ENCODE peak calls at places on chromosome 7, in five cellular contexts. X is SK-N-SH, A is lower lobe of right lung, Z is right lobe of liver, P is adipocyte. F is an unnamed sample. For H3K27me3, the result is how much of the 10 kb centered on the place peaks cover.

GRCh38 chr7:84801396-84801795 is 385.5 kb downstream of the SEMA3D start:
- DNase-seq in X (no peak), A (no peak), P (peak), Z (no peak), F (no peak)

GRCh38 chr7:28179081-28180030 is 1.2 kb downstream of the JAZF1 start:
- DNase-seq in X (peak), P (peak), Z (peak), A (peak), F (peak)

GRCh38 chr7:133614251-133614650 is 361.4 kb downstream of the EXOC4 start:
- DNase-seq in P (no peak), X (no peak), Z (no peak), A (no peak), F (no peak)

GRCh38 chr7:2248984-2249694 is 7.1 kb downstream of the NUDT1 start:
- DNase-seq in A (peak), X (peak), P (peak), Z (peak), F (peak)

GRCh38 chr7:104982308-104982755 is 31.7 kb upstream of the KMT2E start:
- DNase-seq in A (no peak), Z (no peak), P (no peak), X (no peak), F (peak)

GRCh38 chr7:96034940-96035727 is 262.8 kb downstream of the DYNC1I1 start:
- DNase-seq in X (no peak), A (no peak), Z (no peak), P (no peak), F (peak)

GRCh38 chr7:83704564-83704963 is 55.6 kb upstream of the SEMA3E start:
- DNase-seq in X (no peak), P (no peak), A (no peak), Z (no peak), F (peak)

GRCh38 chr7:47327698-47328391 is 254.1 kb downstream of the TNS3 start:
- DNase-seq in P (peak), Z (peak), A (peak), X (peak), F (peak)

GRCh38 chr7:70608229-70608628 is 523.7 kb upstream of the GALNT17 start:
- DNase-seq in A (no peak), Z (no peak), X (no peak), P (no peak), F (no peak)

GRCh38 chr7:30977896-30978564 is 14.3 kb downstream of the GHRHR start:
- DNase-seq in X (peak), Z (peak), P (peak), A (no peak), F (no peak)

GRCh38 chr7:154212861-154213260 is 160.7 kb downstream of the DPP6 start:
- DNase-seq in A (no peak), Z (no peak), P (no peak), X (no peak), F (no peak)

GRCh38 chr7:77680266-77680665 is 16.0 kb upstream of the RSBN1L start:
- DNase-seq in Z (no peak), A (no peak), P (no peak), X (no peak), F (no peak)

GRCh38 chr7:50793115-50793946 is 10.6 kb upstream of the GRB10 start:
- DNase-seq in X (peak), A (peak), P (peak), Z (peak), F (no peak)

GRCh38 chr7:149616898-149617297 is 119.3 kb upstream of the ZNF746 start:
- DNase-seq in Z (no peak), A (no peak), P (no peak), X (no peak), F (no peak)

GRCh38 chr7:82605247-82605864 is 161.8 kb upstream of the CACNA2D1 start:
- DNase-seq in X (peak), P (peak), Z (no peak), A (no peak), F (peak)

GRCh38 chr7:139635521-139636240 is 112.2 kb downstream of the CLEC2L start:
- DNase-seq in X (no peak), Z (no peak), P (no peak), A (no peak), F (peak)

GRCh38 chr7:1842321-1843221 is 172.5 kb downstream of the ELFN1 start:
- DNase-seq in P (peak), X (peak), Z (peak), A (peak), F (peak)

GRCh38 chr7:2009541-2010001 is 223.2 kb downstream of the MAD1L1 start:
- DNase-seq in Z (peak), A (peak), X (peak), P (no peak), F (no peak)

GRCh38 chr7:151177310-151177709 is 9.7 kb downstream of the ASB10 start:
- DNase-seq in Z (no peak), P (no peak), X (peak), A (no peak), F (no peak)

GRCh38 chr7:127862540-127862939 is 168.7 kb downstream of the LRRC4 start:
- DNase-seq in Z (no peak), X (no peak), P (no peak), A (no peak), F (peak)

GRCh38 chr7:127865466-127865865 is 165.8 kb downstream of the LRRC4 start:
- DNase-seq in Z (no peak), X (no peak), P (peak), A (no peak), F (no peak)

GRCh38 chr7:127858915-127859189 is 172.4 kb downstream of the LRRC4 start:
- DNase-seq in A (no peak), P (no peak), X (no peak), Z (no peak), F (no peak)

GRCh38 chr7:127859330-127859729 is 171.9 kb downstream of the LRRC4 start:
- DNase-seq in X (no peak), P (no peak), Z (no peak), A (no peak), F (no peak)

DNA sequence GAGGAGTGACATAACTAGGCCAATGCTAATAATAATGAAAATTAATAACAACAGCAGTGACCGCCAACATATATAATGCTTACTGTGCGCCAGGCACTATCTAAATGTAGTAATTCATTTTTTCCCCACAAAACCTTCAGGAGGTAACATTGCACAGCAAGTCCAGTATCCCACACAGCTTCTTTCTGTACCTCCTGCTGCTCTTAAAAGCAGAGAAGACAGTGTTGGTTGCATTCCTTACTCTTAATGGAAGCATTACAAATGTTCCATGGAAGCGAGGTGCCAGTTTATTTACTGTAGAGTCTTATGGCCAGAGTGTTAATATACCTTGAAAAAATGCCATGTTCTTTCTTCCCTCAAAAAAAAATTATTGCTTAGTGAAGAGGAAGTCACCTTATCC is 168.2 kb downstream of the LRRC4 start:
- DNase-seq in X (no peak), Z (no peak), A (no peak), P (no peak), F (no peak)
- H3K4me3 ChIP-seq in X (no peak), Z (no peak), A (no peak), P (no peak), F (no peak)

GRCh38 chr7:55275291-55276200 is 89.6 kb upstream of the LANCL2 start:
- DNase-seq in X (no peak), A (no peak), Z (no peak), P (no peak), F (no peak)
- H3K27me3 ChIP-seq in X (under half), A (under half), Z (under half), P (half or more), F (under half)

DNA sequence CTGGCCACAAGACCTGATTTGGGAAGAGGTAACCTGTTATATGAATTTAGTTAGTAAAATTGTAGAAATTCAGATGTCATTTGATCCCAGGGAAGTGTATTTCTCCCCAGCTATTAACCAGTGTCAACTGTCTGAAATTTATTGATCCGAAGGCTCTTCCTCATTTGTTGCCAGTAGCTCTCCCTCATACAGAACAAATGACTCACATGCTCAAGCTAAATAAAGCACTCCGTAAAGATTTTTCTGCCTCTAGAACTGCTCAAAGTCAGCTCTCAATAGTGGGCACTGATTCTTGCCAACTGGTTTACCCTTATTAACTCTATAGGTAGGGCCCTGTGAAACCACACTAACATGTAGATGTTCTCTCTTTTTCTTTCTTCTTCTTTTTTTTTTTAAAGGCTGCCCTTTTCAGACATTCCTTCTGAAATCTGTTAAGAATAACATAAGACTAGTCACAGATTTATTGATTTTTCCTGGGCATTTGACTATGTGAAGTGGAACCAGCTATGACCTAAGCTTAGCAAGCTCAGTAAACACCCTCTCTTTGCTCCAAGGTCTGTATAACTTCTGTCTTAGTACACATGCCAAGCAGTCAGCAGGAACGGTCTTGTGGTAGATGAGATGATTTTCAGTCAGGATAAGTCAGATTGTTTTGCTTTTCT is 21.8 kb downstream of the RPA3 start:
- DNase-seq in P (peak), X (no peak), Z (no peak), A (no peak), F (no peak)
- H3K4me3 ChIP-seq in P (peak), X (no peak), Z (no peak), A (no peak), F (no peak)

DNA sequence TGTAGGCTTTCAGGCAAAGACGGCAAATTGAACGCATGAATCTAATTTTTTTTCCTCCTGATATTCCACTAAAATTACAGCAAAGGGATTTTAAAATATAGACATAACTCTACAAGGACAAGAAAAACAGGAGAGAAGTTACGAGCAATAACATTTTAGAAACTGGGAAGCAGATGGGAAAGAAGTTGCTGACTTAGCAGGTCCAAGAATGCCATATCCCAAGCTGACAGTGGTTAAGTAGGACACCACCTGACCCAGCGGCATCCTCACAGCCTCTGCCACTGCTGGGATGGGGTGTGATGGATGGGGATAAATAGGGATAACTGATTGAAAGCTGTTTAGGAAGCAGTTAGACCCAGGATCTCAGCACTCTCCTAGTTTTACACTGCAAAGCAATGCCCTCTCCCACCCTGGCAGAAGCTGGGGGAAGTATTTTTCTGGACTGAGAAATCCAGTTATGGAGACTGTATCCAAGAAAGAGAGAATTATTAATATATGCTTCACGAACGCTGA is 99.3 kb upstream of the LEP start:
- DNase-seq in P (no peak), X (no peak), A (no peak), Z (no peak), F (no peak)
- H3K27me3 ChIP-seq in P (under half), X (under half), A (under half), Z (under half), F (under half)

GRCh38 chr7:123533929-123534382 is 439 bp downstream of the IQUB start:
- DNase-seq in P (no peak), X (no peak), A (no peak), Z (no peak), F (no peak)

GRCh38 chr7:123533553-123533917 is 860 bp downstream of the IQUB start:
- DNase-seq in A (no peak), P (no peak), Z (no peak), X (no peak), F (no peak)

GRCh38 chr7:123534383-123535260 is at the start of gene IQUB:
- DNase-seq in A (peak), X (peak), Z (peak), P (peak), F (peak)

GRCh38 chr7:123537026-123537642 is 2.7 kb upstream of the IQUB start:
- DNase-seq in X (no peak), Z (no peak), A (no peak), P (peak), F (no peak)

GRCh38 chr7:123535517-123535916 is 1.1 kb upstream of the IQUB start:
- DNase-seq in P (no peak), Z (peak), A (peak), X (no peak), F (no peak)
- H3K4me3 ChIP-seq in P (peak), Z (peak), A (peak), X (peak), F (peak)

GRCh38 chr7:157011333-157012112 is 1.1 kb upstream of the MNX1 start:
- DNase-seq in A (no peak), Z (no peak), P (no peak), X (peak), F (peak)

GRCh38 chr7:157008206-157009169 is 2.0 kb downstream of the MNX1 start:
- DNase-seq in A (no peak), Z (no peak), X (peak), P (no peak), F (peak)

GRCh38 chr7:157010588-157011332 is at the start of gene MNX1:
- DNase-seq in A (peak), X (peak), Z (no peak), P (no peak), F (peak)

GRCh38 chr7:157009170-157009777 is 1.2 kb downstream of the MNX1 start:
- DNase-seq in Z (no peak), P (no peak), X (peak), A (no peak), F (no peak)

GRCh38 chr7:157009778-157010587 is 480 bp downstream of the MNX1 start:
- DNase-seq in A (no peak), P (no peak), X (peak), Z (no peak), F (no peak)
- H3K27me3 ChIP-seq in A (half or more), P (half or more), X (half or more), Z (under half), F (under half)